ENCODE peak calls at places on chromosome 1, in four cellular contexts. One of them, this sample, is unnamed.

GRCh38 chr1:45306319-45306718 is 20.4 kb upstream of the HPDL start:
- DNase-seq in spleen: no peak
- DNase-seq in nephron progenitor cell: no peak
- DNase-seq in progenitor cell of endocrine pancreas: no peak
- DNase-seq in this sample: no peak

GRCh38 chr1:61388586-61388985 is 306.2 kb downstream of the NFIA start:
- DNase-seq in spleen: no peak
- DNase-seq in nephron progenitor cell: no peak
- DNase-seq in progenitor cell of endocrine pancreas: no peak
- DNase-seq in this sample: no peak

GRCh38 chr1:172513480-172513879 is 19.5 kb upstream of the SUCO start:
- DNase-seq in spleen: no peak
- DNase-seq in nephron progenitor cell: no peak
- DNase-seq in progenitor cell of endocrine pancreas: no peak
- DNase-seq in this sample: no peak

GRCh38 chr1:204728456-204728855 is 42.9 kb upstream of the LRRN2 start:
- DNase-seq in spleen: no peak
- DNase-seq in nephron progenitor cell: no peak
- DNase-seq in progenitor cell of endocrine pancreas: no peak
- DNase-seq in this sample: no peak

GRCh38 chr1:230268371-230269170 is 157.6 kb downstream of the PGBD5 start:
- DNase-seq in spleen: peak
- DNase-seq in nephron progenitor cell: peak
- DNase-seq in progenitor cell of endocrine pancreas: peak
- DNase-seq in this sample: peak

GRCh38 chr1:115478933-115479551 is 141.0 kb upstream of the NGF start:
- DNase-seq in spleen: no peak
- DNase-seq in nephron progenitor cell: no peak
- DNase-seq in progenitor cell of endocrine pancreas: no peak
- DNase-seq in this sample: no peak

GRCh38 chr1:75616436-75617433 is 5.8 kb upstream of the SLC44A5 start:
- DNase-seq in spleen: peak
- DNase-seq in nephron progenitor cell: peak
- DNase-seq in progenitor cell of endocrine pancreas: peak
- DNase-seq in this sample: peak

GRCh38 chr1:230809205-230809990 is 58.9 kb downstream of the C1orf198 start:
- DNase-seq in spleen: no peak
- DNase-seq in nephron progenitor cell: no peak
- DNase-seq in progenitor cell of endocrine pancreas: no peak
- DNase-seq in this sample: no peak

GRCh38 chr1:159869173-159869572 is 6.7 kb upstream of the VSIG8 start:
- DNase-seq in spleen: no peak
- DNase-seq in nephron progenitor cell: no peak
- DNase-seq in progenitor cell of endocrine pancreas: no peak
- DNase-seq in this sample: no peak

This sample was measured in HEK293T.